ENCODE peak calls at places on chromosomes 13 and 19, in seven cellular contexts. R is fibroblast of the aortic adventitia, I is RWPE2, G is GM12878, U is MM.1S, O is OCI-LY7, E is AG09309. T is an unnamed sample.
A peak's percentile ranks its signal among the peaks of the same experiment; 100 is the strongest.

GRCh38 chr13:50123515-50123861 is 108.2 kb downstream of the KCNRG start:
- DNase-seq in R (no peak), I (no peak), G (no peak), U (no peak), O (peak; percentile 57), E (no peak), T (no peak)

GRCh38 chr13:75091707-75092106 is 390.3 kb downstream of the TBC1D4 start:
- DNase-seq in R (no peak), I (no peak), G (no peak), U (peak; percentile 25), O (no peak), E (no peak), T (no peak)

GRCh38 chr13:62337109-62337880 is 921.6 kb upstream of the PCDH20 start:
- DNase-seq in R (no peak), I (no peak), G (no peak), U (no peak), O (peak; percentile 38), E (no peak), T (no peak)

GRCh38 chr19:47619763-47620162 is 10.8 kb downstream of the BICRA start:
- DNase-seq in R (peak; percentile 41), I (no peak), G (no peak), U (no peak), O (no peak), E (no peak), T (peak; percentile 32)

GRCh38 chr13:46721054-46721453 is 75.9 kb downstream of the ESD start:
- DNase-seq in R (peak; percentile 77), I (no peak), G (no peak), U (peak; percentile 8), O (peak; percentile 62), E (no peak), T (peak; percentile 65)

GRCh38 chr13:73702419-73703071 is 431.7 kb downstream of the KLF12 start:
- DNase-seq in R (no peak), I (no peak), G (peak; percentile 21), U (peak; percentile 92), O (peak; percentile 33), E (no peak), T (no peak)

GRCh38 chr13:46295531-46296464 is 84.1 kb downstream of the LRRC63 start:
- DNase-seq in R (peak; percentile 99), I (no peak), G (peak; percentile 28), U (no peak), O (peak; percentile 69), E (peak; percentile 98), T (peak; percentile 96)

GRCh38 chr19:14054721-14055120 is 7.2 kb downstream of the PALM3 start:
- DNase-seq in R (no peak), I (no peak), G (no peak), U (no peak), O (no peak), E (no peak), T (no peak)

GRCh38 chr13:114019367-114019766 is 45.5 kb upstream of the C13orf46 start:
- DNase-seq in R (no peak), I (no peak), G (no peak), U (peak; percentile 26), O (peak; percentile 75), E (no peak), T (peak; percentile 22)

GRCh38 chr13:34349091-34349722 is 531.3 kb downstream of the RFC3 start:
- DNase-seq in R (peak; percentile 97), I (peak; percentile 80), G (no peak), U (no peak), O (no peak), E (peak; percentile 99), T (peak; percentile 94)

GRCh38 chr13:37386276-37386675 is 212.3 kb downstream of the POSTN start:
- DNase-seq in R (peak; percentile 59), I (no peak), G (no peak), U (no peak), O (no peak), E (peak; percentile 16), T (peak; percentile 41)

GRCh38 chr13:81172603-81173002 is 831.7 kb upstream of the SPRY2 start:
- DNase-seq in R (no peak), I (no peak), G (no peak), U (no peak), O (no peak), E (no peak), T (no peak)

GRCh38 chr19:35936738-35937268 is 629 bp downstream of the LRFN3 start:
- DNase-seq in R (no peak), I (no peak), G (no peak), U (no peak), O (no peak), E (no peak), T (no peak)

GRCh38 chr19:35937345-35938281 is 1.4 kb downstream of the LRFN3 start:
- DNase-seq in R (no peak), I (no peak), G (no peak), U (no peak), O (no peak), E (no peak), T (no peak)

GRCh38 chr19:35938282-35939224 is 2.4 kb downstream of the LRFN3 start:
- DNase-seq in R (no peak), I (no peak), G (no peak), U (no peak), O (no peak), E (no peak), T (no peak)

GRCh38 chr19:35939307-35940077 is 3.3 kb downstream of the LRFN3 start:
- DNase-seq in R (no peak), I (no peak), G (no peak), U (no peak), O (no peak), E (no peak), T (no peak)

GRCh38 chr19:35935911-35936737 is at the start of gene LRFN3:
- DNase-seq in R (peak; percentile 58), I (no peak), G (no peak), U (peak; percentile 63), O (peak; percentile 68), E (no peak), T (peak; percentile 72)
- H3K4me3 ChIP-seq in R (peak within 1 kb of the TSS; percentile 78), I (peak within 1 kb of the TSS; percentile 57), G (peak within 1 kb of the TSS; percentile 75), U (peak within 1 kb of the TSS; percentile 78), O (peak within 1 kb of the TSS; percentile 80), E (peak within 1 kb of the TSS; percentile 60), T (peak within 1 kb of the TSS; percentile 65)

GRCh38 chr19:8832132-8833021 is at the start of the genes MBD3L1 and ZNF558:
- DNase-seq in R (peak; percentile 97), I (peak; percentile 94), G (peak; percentile 40), U (peak; percentile 96), O (peak; percentile 91), E (peak; percentile 92), T (peak; percentile 98)
- TF ChIP-seq CTCF in R (no peak), I (peak; percentile 47), G (no peak), U (peak; percentile 28), O (peak; percentile 34), E (no peak), T (no peak)

GRCh38 chr19:58514564-58515020 is 2.8 kb upstream of the SLC27A5 start:
- DNase-seq in R (no peak), I (no peak), G (no peak), U (no peak), O (no peak), E (no peak), T (no peak)

GRCh38 chr19:58513213-58513693 is 1.5 kb upstream of the SLC27A5 start:
- DNase-seq in R (no peak), I (no peak), G (no peak), U (no peak), O (no peak), E (no peak), T (no peak)

GRCh38 chr19:58511353-58512208 is at the start of gene SLC27A5:
- DNase-seq in R (no peak), I (no peak), G (no peak), U (no peak), O (no peak), E (no peak), T (no peak)

GRCh38 chr19:58515259-58515658 is 3.5 kb upstream of the SLC27A5 start:
- DNase-seq in R (no peak), I (no peak), G (no peak), U (no peak), O (no peak), E (no peak), T (no peak)

DNA sequence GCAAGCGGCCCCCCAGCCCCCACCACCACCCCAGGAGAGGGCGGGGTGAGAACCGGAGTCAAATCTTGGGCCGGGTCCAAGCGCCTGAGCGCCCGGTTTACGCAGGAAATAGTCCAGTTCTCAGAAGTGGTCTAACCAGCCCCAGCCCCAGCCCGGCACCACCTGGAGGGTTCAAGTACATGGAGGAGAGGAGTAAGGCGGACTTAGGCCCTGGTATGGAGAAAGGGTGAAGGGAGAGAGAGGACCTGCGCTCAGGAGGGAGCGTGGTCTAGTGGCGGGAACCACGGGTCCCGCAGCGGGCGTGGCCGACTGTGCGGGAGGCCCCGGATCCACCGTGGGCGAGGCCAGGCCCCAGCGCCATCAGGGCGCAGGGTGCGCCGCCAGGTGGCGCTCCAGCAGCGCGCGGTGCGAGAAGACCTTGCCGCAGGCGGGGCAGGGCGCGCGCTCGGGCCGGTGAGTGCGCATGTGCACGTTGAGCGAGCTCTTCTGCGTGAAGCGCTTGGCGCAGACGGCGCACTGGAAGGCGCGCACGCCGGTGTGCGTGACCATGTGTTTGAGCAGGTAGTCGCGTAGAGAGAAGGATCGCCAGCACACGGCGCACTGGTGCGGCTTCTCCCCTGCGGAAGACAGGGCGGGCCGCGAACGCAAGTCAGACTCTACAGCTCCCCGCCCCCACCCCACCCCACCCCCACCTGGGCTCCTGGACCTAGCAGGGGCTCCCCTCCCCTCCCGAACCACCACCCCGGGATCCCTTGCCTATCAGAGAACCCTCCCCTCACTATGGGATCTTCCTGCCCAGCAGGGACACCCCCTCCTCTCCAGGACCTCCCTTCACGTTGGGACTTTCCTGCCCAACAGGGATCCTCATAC is 2.1 kb upstream of the SLC27A5 start:
- DNase-seq in R (peak; percentile 83), I (peak; percentile 85), G (peak; percentile 85), U (no peak), O (peak; percentile 56), E (peak; percentile 20), T (peak; percentile 93)
- H3K4me3 ChIP-seq in R (peak overlapping the region; percentile 64), I (peak overlapping the region; percentile 31), G (peak overlapping the region; percentile 72), U (no peak overlapping the region), O (no peak overlapping the region), E (peak overlapping the region; percentile 30), T (peak overlapping the region; percentile 40)

GRCh38 chr19:55068803-55069136 is 5.8 kb upstream of the RDH13 start:
- DNase-seq in R (no peak), I (no peak), G (no peak), U (no peak), O (no peak), E (no peak), T (no peak)

GRCh38 chr19:55069137-55069858 is 6.3 kb upstream of the RDH13 start:
- DNase-seq in R (peak; percentile 28), I (no peak), G (no peak), U (peak; percentile 94), O (no peak), E (no peak), T (peak; percentile 23)

GRCh38 chr19:55067869-55068268 is 4.9 kb upstream of the RDH13 start:
- DNase-seq in R (no peak), I (no peak), G (no peak), U (no peak), O (no peak), E (no peak), T (no peak)

GRCh38 chr19:55070755-55071502 is 4.7 kb upstream of the EPS8L1 start:
- DNase-seq in R (peak; percentile 64), I (peak; percentile 89), G (no peak), U (peak; percentile 92), O (no peak), E (no peak), T (peak; percentile 38)

DNA sequence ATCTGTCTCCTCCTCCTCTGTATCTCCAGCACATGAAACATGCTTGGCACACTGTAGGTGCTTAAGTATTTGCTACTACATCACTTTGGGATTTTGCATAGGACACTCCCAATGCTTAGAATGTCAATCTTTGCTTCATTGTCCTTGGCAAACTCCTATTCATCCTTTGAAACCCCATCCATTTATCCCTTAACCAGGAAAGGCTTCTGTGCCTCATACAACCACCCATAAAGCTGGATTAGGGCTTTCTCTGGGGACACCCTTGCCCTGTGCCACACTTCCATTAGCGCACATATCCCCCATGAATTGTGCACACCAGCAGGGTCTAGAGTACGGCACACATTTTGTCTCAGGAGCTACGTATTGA is 5.8 kb upstream of the EPS8L1 start:
- DNase-seq in R (no peak), I (no peak), G (no peak), U (no peak), O (no peak), E (no peak), T (no peak)
- TF ChIP-seq CTCF in R (no peak), I (no peak), G (no peak), U (no peak), O (no peak), E (no peak), T (no peak)

T was measured in cardiac fibroblast.